ENCODE peak calls at places on chromosomes 4 and X, in seven cellular contexts. One of them, this sample, is unnamed.

GRCh38 chrX:103253608-103254007 is 1.3 kb downstream of the TCEAL8 start:
- DNase-seq in tibial nerve: no peak
- DNase-seq in NCI-H1436: no peak
- DNase-seq in GM19239: no peak
- DNase-seq in activated CD4-positive, alpha-beta T cell treated with anti-CD3 and anti-CD28 coated beads, Interleukin-2, amount 10 ng/mL, durations not matched to agents 24 days and 14 days: no peak
- DNase-seq in adrenal gland: peak
- DNase-seq in A549: no peak
- DNase-seq in this sample: no peak

GRCh38 chr4:25662306-25662705 is 6.7 kb downstream of the SLC34A2 start:
- DNase-seq in tibial nerve: no peak
- DNase-seq in NCI-H1436: no peak
- DNase-seq in GM19239: no peak
- DNase-seq in activated CD4-positive, alpha-beta T cell treated with anti-CD3 and anti-CD28 coated beads, Interleukin-2, amount 10 ng/mL, durations not matched to agents 24 days and 14 days: no peak
- DNase-seq in adrenal gland: no peak
- DNase-seq in A549: no peak
- DNase-seq in this sample: no peak

GRCh38 chr4:182624281-182624680 is 292.9 kb downstream of the DCTD start:
- DNase-seq in tibial nerve: no peak
- DNase-seq in NCI-H1436: no peak
- DNase-seq in GM19239: no peak
- DNase-seq in activated CD4-positive, alpha-beta T cell treated with anti-CD3 and anti-CD28 coated beads, Interleukin-2, amount 10 ng/mL, durations not matched to agents 24 days and 14 days: no peak
- DNase-seq in adrenal gland: no peak
- DNase-seq in A549: no peak
- DNase-seq in this sample: no peak

GRCh38 chr4:89813197-89813596 is 23.8 kb downstream of the SNCA start:
- DNase-seq in tibial nerve: no peak
- DNase-seq in NCI-H1436: no peak
- DNase-seq in GM19239: no peak
- DNase-seq in activated CD4-positive, alpha-beta T cell treated with anti-CD3 and anti-CD28 coated beads, Interleukin-2, amount 10 ng/mL, durations not matched to agents 24 days and 14 days: no peak
- DNase-seq in adrenal gland: no peak
- DNase-seq in A549: no peak
- DNase-seq in this sample: no peak

GRCh38 chrX:1466232-1466661 is 13.5 kb upstream of the ASMTL start:
- DNase-seq in tibial nerve: no peak
- DNase-seq in NCI-H1436: no peak
- DNase-seq in GM19239: no peak
- DNase-seq in activated CD4-positive, alpha-beta T cell treated with anti-CD3 and anti-CD28 coated beads, Interleukin-2, amount 10 ng/mL, durations not matched to agents 24 days and 14 days: peak
- DNase-seq in adrenal gland: peak
- DNase-seq in A549: no peak
- DNase-seq in this sample: no peak

GRCh38 chr4:77190053-77190452 is 33.0 kb downstream of the CCNG2 start:
- DNase-seq in tibial nerve: no peak
- DNase-seq in NCI-H1436: no peak
- DNase-seq in GM19239: no peak
- DNase-seq in activated CD4-positive, alpha-beta T cell treated with anti-CD3 and anti-CD28 coated beads, Interleukin-2, amount 10 ng/mL, durations not matched to agents 24 days and 14 days: no peak
- DNase-seq in adrenal gland: no peak
- DNase-seq in A549: no peak
- DNase-seq in this sample: no peak

GRCh38 chr4:162644346-162644745 is 480.5 kb upstream of the FSTL5 start:
- DNase-seq in tibial nerve: no peak
- DNase-seq in NCI-H1436: no peak
- DNase-seq in GM19239: no peak
- DNase-seq in activated CD4-positive, alpha-beta T cell treated with anti-CD3 and anti-CD28 coated beads, Interleukin-2, amount 10 ng/mL, durations not matched to agents 24 days and 14 days: no peak
- DNase-seq in adrenal gland: no peak
- DNase-seq in A549: no peak
- DNase-seq in this sample: no peak

GRCh38 chr4:77376788-77377460 is 219.9 kb downstream of the CCNG2 start:
- DNase-seq in tibial nerve: no peak
- DNase-seq in NCI-H1436: no peak
- DNase-seq in GM19239: no peak
- DNase-seq in activated CD4-positive, alpha-beta T cell treated with anti-CD3 and anti-CD28 coated beads, Interleukin-2, amount 10 ng/mL, durations not matched to agents 24 days and 14 days: no peak
- DNase-seq in adrenal gland: no peak
- DNase-seq in A549: no peak
- DNase-seq in this sample: no peak

GRCh38 chrX:1423215-1423614 is 29.5 kb downstream of the ASMTL start:
- DNase-seq in tibial nerve: no peak
- DNase-seq in NCI-H1436: no peak
- DNase-seq in GM19239: no peak
- DNase-seq in activated CD4-positive, alpha-beta T cell treated with anti-CD3 and anti-CD28 coated beads, Interleukin-2, amount 10 ng/mL, durations not matched to agents 24 days and 14 days: no peak
- DNase-seq in adrenal gland: no peak
- DNase-seq in A549: no peak
- DNase-seq in this sample: no peak

GRCh38 chr4:187606581-187606980 is 389.0 kb upstream of the ZFP42 start:
- DNase-seq in tibial nerve: peak
- DNase-seq in NCI-H1436: peak
- DNase-seq in GM19239: peak
- DNase-seq in activated CD4-positive, alpha-beta T cell treated with anti-CD3 and anti-CD28 coated beads, Interleukin-2, amount 10 ng/mL, durations not matched to agents 24 days and 14 days: peak
- DNase-seq in adrenal gland: no peak
- DNase-seq in A549: peak
- DNase-seq in this sample: peak

GRCh38 chr4:84218002-84218401 is 281.1 kb downstream of the NKX6-1 start:
- DNase-seq in tibial nerve: no peak
- DNase-seq in NCI-H1436: no peak
- DNase-seq in GM19239: no peak
- DNase-seq in activated CD4-positive, alpha-beta T cell treated with anti-CD3 and anti-CD28 coated beads, Interleukin-2, amount 10 ng/mL, durations not matched to agents 24 days and 14 days: no peak
- DNase-seq in adrenal gland: no peak
- DNase-seq in A549: no peak
- DNase-seq in this sample: no peak

GRCh38 chr4:15164571-15164970 is 162.3 kb downstream of the CPEB2 start:
- DNase-seq in tibial nerve: no peak
- DNase-seq in NCI-H1436: no peak
- DNase-seq in GM19239: no peak
- DNase-seq in activated CD4-positive, alpha-beta T cell treated with anti-CD3 and anti-CD28 coated beads, Interleukin-2, amount 10 ng/mL, durations not matched to agents 24 days and 14 days: no peak
- DNase-seq in adrenal gland: no peak
- DNase-seq in A549: no peak
- DNase-seq in this sample: no peak

GRCh38 chr4:94516999-94517398 is 65.3 kb downstream of the PDLIM5 start:
- DNase-seq in tibial nerve: no peak
- DNase-seq in NCI-H1436: no peak
- DNase-seq in GM19239: no peak
- DNase-seq in activated CD4-positive, alpha-beta T cell treated with anti-CD3 and anti-CD28 coated beads, Interleukin-2, amount 10 ng/mL, durations not matched to agents 24 days and 14 days: no peak
- DNase-seq in adrenal gland: no peak
- DNase-seq in A549: peak
- DNase-seq in this sample: no peak

GRCh38 chr4:9877123-9877522 is 95.7 kb downstream of the DRD5 start:
- DNase-seq in tibial nerve: no peak
- DNase-seq in NCI-H1436: no peak
- DNase-seq in GM19239: no peak
- DNase-seq in activated CD4-positive, alpha-beta T cell treated with anti-CD3 and anti-CD28 coated beads, Interleukin-2, amount 10 ng/mL, durations not matched to agents 24 days and 14 days: no peak
- DNase-seq in adrenal gland: no peak
- DNase-seq in A549: no peak
- DNase-seq in this sample: no peak

GRCh38 chrX:123504047-123504446 is 228.8 kb downstream of the THOC2 start:
- DNase-seq in tibial nerve: no peak
- DNase-seq in NCI-H1436: no peak
- DNase-seq in GM19239: no peak
- DNase-seq in activated CD4-positive, alpha-beta T cell treated with anti-CD3 and anti-CD28 coated beads, Interleukin-2, amount 10 ng/mL, durations not matched to agents 24 days and 14 days: no peak
- DNase-seq in adrenal gland: no peak
- DNase-seq in A549: no peak
- DNase-seq in this sample: no peak

GRCh38 chr4:153809916-153810810 is 21.3 kb upstream of the SFRP2 start:
- DNase-seq in tibial nerve: no peak
- DNase-seq in NCI-H1436: no peak
- DNase-seq in GM19239: no peak
- DNase-seq in activated CD4-positive, alpha-beta T cell treated with anti-CD3 and anti-CD28 coated beads, Interleukin-2, amount 10 ng/mL, durations not matched to agents 24 days and 14 days: no peak
- DNase-seq in adrenal gland: no peak
- DNase-seq in A549: no peak
- DNase-seq in this sample: no peak

GRCh38 chr4:142168181-142168580 is 531.8 kb downstream of the IL15 start:
- DNase-seq in tibial nerve: no peak
- DNase-seq in NCI-H1436: no peak
- DNase-seq in GM19239: no peak
- DNase-seq in activated CD4-positive, alpha-beta T cell treated with anti-CD3 and anti-CD28 coated beads, Interleukin-2, amount 10 ng/mL, durations not matched to agents 24 days and 14 days: no peak
- DNase-seq in adrenal gland: no peak
- DNase-seq in A549: no peak
- DNase-seq in this sample: no peak

GRCh38 chr4:71189471-71189870 is 149.3 kb upstream of the SLC4A4 start:
- DNase-seq in tibial nerve: no peak
- DNase-seq in NCI-H1436: no peak
- DNase-seq in GM19239: no peak
- DNase-seq in activated CD4-positive, alpha-beta T cell treated with anti-CD3 and anti-CD28 coated beads, Interleukin-2, amount 10 ng/mL, durations not matched to agents 24 days and 14 days: no peak
- DNase-seq in adrenal gland: no peak
- DNase-seq in A549: peak
- DNase-seq in this sample: no peak

GRCh38 chr4:26022346-26022891 is 108.4 kb downstream of the SMIM20 start:
- DNase-seq in tibial nerve: no peak
- DNase-seq in NCI-H1436: peak
- DNase-seq in GM19239: no peak
- DNase-seq in activated CD4-positive, alpha-beta T cell treated with anti-CD3 and anti-CD28 coated beads, Interleukin-2, amount 10 ng/mL, durations not matched to agents 24 days and 14 days: no peak
- DNase-seq in adrenal gland: peak
- DNase-seq in A549: peak
- DNase-seq in this sample: peak

GRCh38 chr4:153294631-153295030 is 49.9 kb upstream of the MND1 start:
- DNase-seq in tibial nerve: no peak
- DNase-seq in NCI-H1436: no peak
- DNase-seq in GM19239: no peak
- DNase-seq in activated CD4-positive, alpha-beta T cell treated with anti-CD3 and anti-CD28 coated beads, Interleukin-2, amount 10 ng/mL, durations not matched to agents 24 days and 14 days: no peak
- DNase-seq in adrenal gland: no peak
- DNase-seq in A549: no peak
- DNase-seq in this sample: no peak

GRCh38 chr4:82401600-82401999 is 27.8 kb upstream of the HNRNPD start:
- DNase-seq in tibial nerve: no peak
- DNase-seq in NCI-H1436: no peak
- DNase-seq in GM19239: no peak
- DNase-seq in activated CD4-positive, alpha-beta T cell treated with anti-CD3 and anti-CD28 coated beads, Interleukin-2, amount 10 ng/mL, durations not matched to agents 24 days and 14 days: no peak
- DNase-seq in adrenal gland: no peak
- DNase-seq in A549: no peak
- DNase-seq in this sample: no peak

GRCh38 chrX:153032397-153033118 is 23.7 kb upstream of the PNMA3 start:
- DNase-seq in tibial nerve: peak
- DNase-seq in NCI-H1436: peak
- DNase-seq in GM19239: peak
- DNase-seq in activated CD4-positive, alpha-beta T cell treated with anti-CD3 and anti-CD28 coated beads, Interleukin-2, amount 10 ng/mL, durations not matched to agents 24 days and 14 days: peak
- DNase-seq in adrenal gland: peak
- DNase-seq in A549: peak
- DNase-seq in this sample: peak

GRCh38 chr4:139556735-139557505 is 901 bp upstream of the SETD7 start:
- DNase-seq in tibial nerve: peak
- DNase-seq in NCI-H1436: peak
- DNase-seq in GM19239: no peak
- DNase-seq in activated CD4-positive, alpha-beta T cell treated with anti-CD3 and anti-CD28 coated beads, Interleukin-2, amount 10 ng/mL, durations not matched to agents 24 days and 14 days: peak
- DNase-seq in adrenal gland: peak
- DNase-seq in A549: peak
- DNase-seq in this sample: peak

GRCh38 chrX:3548743-3549441 is 164.6 kb downstream of the PRKX start:
- DNase-seq in tibial nerve: peak
- DNase-seq in NCI-H1436: no peak
- DNase-seq in GM19239: no peak
- DNase-seq in activated CD4-positive, alpha-beta T cell treated with anti-CD3 and anti-CD28 coated beads, Interleukin-2, amount 10 ng/mL, durations not matched to agents 24 days and 14 days: no peak
- DNase-seq in adrenal gland: no peak
- DNase-seq in A549: peak
- DNase-seq in this sample: peak

GRCh38 chr4:148814030-148814429 is 371.8 kb upstream of the NR3C2 start:
- DNase-seq in tibial nerve: no peak
- DNase-seq in NCI-H1436: no peak
- DNase-seq in GM19239: no peak
- DNase-seq in activated CD4-positive, alpha-beta T cell treated with anti-CD3 and anti-CD28 coated beads, Interleukin-2, amount 10 ng/mL, durations not matched to agents 24 days and 14 days: no peak
- DNase-seq in adrenal gland: no peak
- DNase-seq in A549: no peak
- DNase-seq in this sample: no peak

GRCh38 chr4:10619220-10619619 is 65.3 kb downstream of the CLNK start:
- DNase-seq in tibial nerve: no peak
- DNase-seq in NCI-H1436: peak
- DNase-seq in GM19239: no peak
- DNase-seq in activated CD4-positive, alpha-beta T cell treated with anti-CD3 and anti-CD28 coated beads, Interleukin-2, amount 10 ng/mL, durations not matched to agents 24 days and 14 days: peak
- DNase-seq in adrenal gland: no peak
- DNase-seq in A549: no peak
- DNase-seq in this sample: peak

GRCh38 chrX:38052096-38052495 is 45.7 kb downstream of the SYTL5 start:
- DNase-seq in tibial nerve: no peak
- DNase-seq in NCI-H1436: no peak
- DNase-seq in GM19239: no peak
- DNase-seq in activated CD4-positive, alpha-beta T cell treated with anti-CD3 and anti-CD28 coated beads, Interleukin-2, amount 10 ng/mL, durations not matched to agents 24 days and 14 days: no peak
- DNase-seq in adrenal gland: no peak
- DNase-seq in A549: peak
- DNase-seq in this sample: no peak